ENCODE peak calls at places on chromosomes 5 and 9, in ten cellular contexts. P is GM10248, R is fibroblast of the aortic adventitia, A is endothelial cell of umbilical vein, E is pulmonary artery endothelial cell, Y is COR-L47, O is aorta, G is mucosa of gallbladder, Q is kidney, T is HuH-7.5. X is an unnamed sample.

GRCh38 chr9:91145496-91145895 is 216.2 kb downstream of the AUH start:
- DNase-seq in P (no peak), R (no peak), A (no peak), E (no peak), Y (no peak), O (no peak), G (no peak), Q (no peak), T (no peak), X (no peak)

GRCh38 chr9:5910413-5911057 is 19.8 kb downstream of the MLANA start:
- DNase-seq in P (no peak), R (peak; percentile 12), A (no peak), E (no peak), Y (no peak), O (no peak), G (no peak), Q (no peak), T (no peak), X (no peak)

GRCh38 chr9:129336601-129337286 is 158.7 kb upstream of the IER5L start:
- DNase-seq in P (no peak), R (peak; percentile 81), A (peak; percentile 23), E (no peak), Y (no peak), O (peak; percentile 81), G (no peak), Q (peak; percentile 87), T (no peak), X (no peak)

GRCh38 chr5:113293613-113294340 is 141.0 kb downstream of the TSSK1B start:
- DNase-seq in P (peak; percentile 19), R (peak; percentile 53), A (peak; percentile 72), E (no peak), Y (no peak), O (no peak), G (no peak), Q (peak; percentile 53), T (no peak), X (no peak)

GRCh38 chr5:173550641-173551040 is 65.8 kb downstream of the BOD1 start:
- DNase-seq in P (no peak), R (no peak), A (no peak), E (no peak), Y (no peak), O (no peak), G (no peak), Q (no peak), T (no peak), X (no peak)

GRCh38 chr5:36932056-36932455 is 55.5 kb downstream of the NIPBL start:
- DNase-seq in P (no peak), R (no peak), A (no peak), E (no peak), Y (no peak), O (no peak), G (no peak), Q (no peak), T (no peak), X (no peak)

GRCh38 chr5:142697846-142698245 is 12.0 kb upstream of the FGF1 start:
- DNase-seq in P (no peak), R (peak; percentile 58), A (no peak), E (no peak), Y (no peak), O (no peak), G (peak; percentile 34), Q (no peak), T (no peak), X (peak; percentile 52)

GRCh38 chr9:87850405-87850804 is 32.3 kb upstream of the SPATA31E1 start:
- DNase-seq in P (no peak), R (peak; percentile 89), A (no peak), E (no peak), Y (no peak), O (peak; percentile 38), G (no peak), Q (no peak), T (no peak), X (no peak)

GRCh38 chr5:73122875-73123810 is 2.8 kb downstream of the TMEM171 start:
- DNase-seq in P (no peak), R (peak; percentile 94), A (peak; percentile 68), E (peak; percentile 55), Y (no peak), O (no peak), G (no peak), Q (no peak), T (no peak), X (no peak)

GRCh38 chr5:139700711-139701693 is 52.9 kb downstream of the CXXC5 start:
- DNase-seq in P (no peak), R (no peak), A (no peak), E (no peak), Y (no peak), O (no peak), G (no peak), Q (no peak), T (peak; percentile 66), X (no peak)

GRCh38 chr5:66171349-66172344 is 27.5 kb downstream of the SREK1 start:
- DNase-seq in P (peak; percentile 32), R (peak; percentile 71), A (peak; percentile 59), E (peak; percentile 22), Y (peak; percentile 47), O (no peak), G (peak; percentile 33), Q (no peak), T (no peak), X (no peak)

GRCh38 chr9:126275386-126276001 is 51.1 kb upstream of the MVB12B start:
- DNase-seq in P (no peak), R (peak; percentile 58), A (peak; percentile 23), E (no peak), Y (no peak), O (no peak), G (no peak), Q (no peak), T (no peak), X (no peak)

GRCh38 chr9:134502261-134503211 is 139.1 kb upstream of the COL5A1 start:
- DNase-seq in P (no peak), R (peak; percentile 97), A (peak; percentile 15), E (no peak), Y (no peak), O (peak; percentile 86), G (peak; percentile 62), Q (peak; percentile 87), T (peak; percentile 65), X (no peak)

GRCh38 chr5:113612060-113612496 is 98.6 kb downstream of the YTHDC2 start:
- DNase-seq in P (peak; percentile 48), R (peak; percentile 55), A (peak; percentile 41), E (no peak), Y (peak; percentile 3), O (no peak), G (no peak), Q (no peak), T (peak; percentile 22), X (no peak)

GRCh38 chr5:150116667-150117395 is 30.5 kb upstream of the CSF1R start:
- DNase-seq in P (no peak), R (no peak), A (no peak), E (no peak), Y (no peak), O (peak; percentile 55), G (peak; percentile 7), Q (peak; percentile 41), T (no peak), X (no peak)

GRCh38 chr5:133341915-133342710 is 270.2 kb downstream of the FSTL4 start:
- DNase-seq in P (no peak), R (no peak), A (no peak), E (no peak), Y (no peak), O (peak; percentile 50), G (no peak), Q (peak; percentile 45), T (no peak), X (no peak)

GRCh38 chr5:117454716-117455212 is 880.1 kb upstream of the SEMA6A start:
- DNase-seq in P (peak; percentile 55), R (no peak), A (no peak), E (no peak), Y (peak; percentile 44), O (peak; percentile 69), G (peak; percentile 77), Q (peak; percentile 59), T (peak; percentile 22), X (no peak)

X was measured in cerebellar nuclear complex.